ENCODE peak calls at places on chromosomes 4 and X, in ten cellular contexts. A, U, C, N, V, Z, I, J, K and D are unnamed samples.

GRCh38 chrX:136354201-136354600 is 53.4 kb downstream of the ADGRG4 start:
- DNase-seq in U (no peak), N (no peak), Z (no peak), C (no peak), I (no peak), K (no peak), V (no peak), J (no peak), A (no peak), D (no peak)

GRCh38 chr4:108651068-108651794 is 832 bp downstream of the OSTC start:
- DNase-seq in J (no peak), U (peak; percentile 18), C (no peak), K (no peak), A (peak; percentile 72), I (no peak), V (peak; percentile 72), Z (no peak), N (peak; percentile 19), D (no peak)

GRCh38 chr4:82275431-82276423 is 98.1 kb downstream of the HNRNPD start:
- DNase-seq in V (no peak), A (no peak), J (no peak), C (no peak), I (no peak), N (no peak), Z (no peak), U (peak; percentile 10), K (no peak), D (no peak)

GRCh38 chr4:127120706-127121105 is 512.1 kb upstream of the INTU start:
- DNase-seq in N (no peak), K (no peak), U (no peak), V (no peak), Z (no peak), J (no peak), C (no peak), I (no peak), A (no peak), D (no peak)

GRCh38 chr4:145935253-145936141 is 3.1 kb downstream of the ZNF827 start:
- DNase-seq in V (no peak), C (no peak), J (peak; percentile 65), U (no peak), I (peak; percentile 37), A (no peak), K (peak; percentile 31), N (peak; percentile 42), Z (peak; percentile 44), D (no peak)

GRCh38 chr4:119300388-119301131 is 21.4 kb downstream of the FABP2 start:
- DNase-seq in K (peak; percentile 97), I (peak; percentile 89), C (peak; percentile 96), Z (peak; percentile 99), U (peak; percentile 66), N (peak; percentile 98), A (peak; percentile 89), J (peak; percentile 97), V (peak; percentile 90), D (peak; percentile 93)

GRCh38 chrX:56503941-56504673 is 59.3 kb upstream of the UBQLN2 start:
- DNase-seq in K (no peak), V (no peak), N (no peak), J (no peak), U (no peak), C (no peak), Z (no peak), I (no peak), A (no peak), D (no peak)

GRCh38 chrX:33379839-33380238 is 168.5 kb upstream of the DMD start:
- DNase-seq in Z (no peak), I (no peak), J (no peak), U (no peak), A (no peak), K (no peak), N (no peak), V (no peak), C (no peak), D (no peak)

GRCh38 chrX:128294198-128294597 is 242.0 kb upstream of the ACTRT1 start:
- DNase-seq in V (no peak), U (no peak), N (no peak), Z (no peak), C (no peak), J (no peak), K (no peak), A (no peak), I (no peak), D (no peak)

GRCh38 chrX:136953867-136954787 is 73.6 kb upstream of the RBMX start:
- DNase-seq in Z (peak; percentile 55), V (peak; percentile 62), I (peak; percentile 13), N (peak; percentile 86), U (peak; percentile 15), A (peak; percentile 67), J (peak; percentile 66), K (peak; percentile 70), C (peak; percentile 69), D (peak; percentile 65)

GRCh38 chrX:115337735-115338134 is 48.2 kb downstream of the LUZP4 start:
- DNase-seq in V (peak; percentile 89), A (peak; percentile 86), I (no peak), N (peak; percentile 12), U (no peak), C (no peak), K (no peak), J (no peak), Z (no peak), D (no peak)

GRCh38 chrX:115330498-115331138 is 41.1 kb downstream of the LUZP4 start:
- DNase-seq in C (peak; percentile 71), J (peak; percentile 28), I (peak; percentile 12), K (no peak), V (peak; percentile 60), U (peak; percentile 18), N (peak; percentile 33), A (peak; percentile 76), Z (no peak), D (peak; percentile 65)

GRCh38 chrX:115332832-115333231 is 43.3 kb downstream of the LUZP4 start:
- DNase-seq in J (no peak), N (no peak), U (no peak), C (no peak), I (no peak), Z (no peak), K (no peak), V (no peak), A (no peak), D (peak; percentile 69)

GRCh38 chrX:115333446-115333845 is 43.9 kb downstream of the LUZP4 start:
- DNase-seq in J (no peak), Z (no peak), C (no peak), A (peak; percentile 7), U (no peak), I (no peak), K (no peak), N (no peak), V (peak; percentile 44), D (no peak)
- H3K4me1 ChIP-seq in J (no peaks in the 10 kb centered on the region), Z (no peaks in the 10 kb centered on the region), C (peaks cover 9% of the 10 kb centered on the region), A (no peaks in the 10 kb centered on the region), U (peaks cover 3% of the 10 kb centered on the region), I (no peaks in the 10 kb centered on the region), K (no peaks in the 10 kb centered on the region), N (no peaks in the 10 kb centered on the region), V (no peaks in the 10 kb centered on the region), D (peaks cover 54% of the 10 kb centered on the region)

GRCh38 chr4:373062-373839 is 35.6 kb downstream of the ZNF141 start:
- DNase-seq in K (no peak), V (no peak), C (no peak), N (no peak), A (no peak), J (no peak), U (no peak), Z (no peak), I (no peak), D (no peak)
- H3K9me3 ChIP-seq in K (peaks cover 98% of the 10 kb centered on the region), V (peaks cover 5% of the 10 kb centered on the region), C (peaks cover 89% of the 10 kb centered on the region), N (no peaks in the 10 kb centered on the region), A (peaks cover 59% of the 10 kb centered on the region), J (peaks cover 40% of the 10 kb centered on the region), U (peaks cover 89% of the 10 kb centered on the region), Z (peaks cover 100% of the 10 kb centered on the region), I (peaks cover 58% of the 10 kb centered on the region), D (peaks cover 99% of the 10 kb centered on the region)

GRCh38 chrX:1542994-1543725 is 6.2 kb upstream of the P2RY8 start:
- DNase-seq in U (no peak), J (no peak), V (no peak), I (no peak), N (no peak), A (no peak), C (no peak), Z (no peak), K (no peak), D (no peak)
- H3K27ac ChIP-seq in U (no peak overlapping the region), J (no peak overlapping the region), V (no peak overlapping the region), I (no peak overlapping the region), N (no peak overlapping the region), A (no peak overlapping the region), C (no peak overlapping the region), Z (no peak overlapping the region), K (no peak overlapping the region), D (no peak overlapping the region)

DNA sequence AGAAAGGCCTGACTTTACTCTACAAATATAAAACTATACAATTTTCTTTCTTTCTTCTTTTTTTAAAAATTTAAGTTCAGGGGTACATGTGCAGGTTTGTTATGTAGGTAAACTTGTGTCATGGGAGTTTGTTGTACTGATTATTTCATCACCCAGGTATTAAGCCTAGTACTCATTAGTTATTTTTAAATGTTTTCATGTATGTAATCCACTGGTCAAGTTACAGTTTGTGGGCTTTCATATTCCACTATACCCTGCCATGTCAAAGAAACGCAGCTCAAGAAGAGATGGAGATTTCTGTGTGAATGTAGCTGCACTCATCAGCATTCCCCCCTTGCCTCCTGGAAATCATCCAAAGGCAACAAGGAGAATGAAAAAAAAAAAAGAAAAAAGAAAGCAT is 31.2 kb upstream of the SPRY1 start:
- DNase-seq in U (no peak), J (no peak), A (no peak), K (no peak), I (no peak), N (no peak), C (no peak), V (peak; percentile 17), Z (no peak), D (no peak)
- H3K4me1 ChIP-seq in U (peaks cover 13% of the 10 kb centered on the region), J (no peaks in the 10 kb centered on the region), A (peaks cover 5% of the 10 kb centered on the region), K (peaks cover 5% of the 10 kb centered on the region), I (no peaks in the 10 kb centered on the region), N (no peaks in the 10 kb centered on the region), C (no peaks in the 10 kb centered on the region), V (no peaks in the 10 kb centered on the region), Z (no peaks in the 10 kb centered on the region), D (peaks cover 3% of the 10 kb centered on the region)

GRCh38 chrX:30793767-30794103 is 95.3 kb downstream of the TAB3 start:
- DNase-seq in Z (no peak), V (no peak), A (no peak), N (no peak), K (no peak), J (no peak), U (no peak), C (peak; percentile 43), I (no peak), D (no peak)
- H3K9me3 ChIP-seq in Z (no peaks in the 10 kb centered on the region), V (no peaks in the 10 kb centered on the region), A (peaks cover 28% of the 10 kb centered on the region), N (no peaks in the 10 kb centered on the region), K (no peaks in the 10 kb centered on the region), J (no peaks in the 10 kb centered on the region), U (no peaks in the 10 kb centered on the region), C (no peaks in the 10 kb centered on the region), I (no peaks in the 10 kb centered on the region), D (no peaks in the 10 kb centered on the region)

DNA sequence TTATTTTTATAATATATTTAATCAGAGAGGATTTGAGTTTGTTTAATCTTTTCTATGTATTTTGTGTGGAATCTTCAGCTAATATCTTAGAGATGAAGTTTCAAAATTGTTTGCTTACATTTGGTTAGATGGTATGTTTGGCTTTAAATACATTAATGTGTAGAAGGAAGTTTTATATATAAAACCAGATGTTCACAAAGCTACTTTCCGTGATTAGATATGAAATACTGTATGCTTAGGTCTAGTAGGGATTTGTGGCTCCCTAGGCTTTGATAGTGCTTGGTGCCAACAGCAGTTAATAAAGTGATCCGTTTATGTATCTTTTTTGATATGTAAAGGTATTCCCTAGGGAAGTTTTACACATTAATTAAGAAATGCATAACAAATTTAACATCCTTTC is 223.0 kb downstream of the ARHGAP10 start:
- DNase-seq in K (no peak), C (no peak), A (peak; percentile 70), V (no peak), N (no peak), Z (no peak), U (no peak), J (no peak), I (no peak), D (no peak)
- H3K27ac ChIP-seq in K (no peak overlapping the region), C (no peak overlapping the region), A (no peak overlapping the region), V (no peak overlapping the region), N (no peak overlapping the region), Z (no peak overlapping the region), U (no peak overlapping the region), J (no peak overlapping the region), I (no peak overlapping the region), D (no peak overlapping the region)